ENCODE peak calls at places on chromosomes 7 and 10, in ten cellular contexts. One of them, this sample, is unnamed.

GRCh38 chr7:137036768-137037167 is 168.3 kb downstream of the CHRM2 start:
- DNase-seq in GM23338: peak
- DNase-seq in fibroblast of mammary gland: no peak
- DNase-seq in T-helper 1 cell: no peak
- DNase-seq in activated CD8-positive, alpha-beta T cell treated with anti-CD3 and anti-CD28 coated beads, Interleukin-2, amount 10 ng/mL, durations not matched to agents 7 days and 5 days: no peak
- DNase-seq in NCI-H774: no peak
- DNase-seq in heart right ventricle: no peak
- DNase-seq in amygdala: no peak
- DNase-seq in ELR: no peak
- DNase-seq in A549: no peak
- DNase-seq in this sample: no peak

GRCh38 chr7:129677796-129678195 is 66.3 kb downstream of the NRF1 start:
- DNase-seq in GM23338: no peak
- DNase-seq in fibroblast of mammary gland: no peak
- DNase-seq in T-helper 1 cell: no peak
- DNase-seq in activated CD8-positive, alpha-beta T cell treated with anti-CD3 and anti-CD28 coated beads, Interleukin-2, amount 10 ng/mL, durations not matched to agents 7 days and 5 days: no peak
- DNase-seq in NCI-H774: no peak
- DNase-seq in heart right ventricle: no peak
- DNase-seq in amygdala: no peak
- DNase-seq in ELR: no peak
- DNase-seq in A549: no peak
- DNase-seq in this sample: no peak

GRCh38 chr10:125766511-125766910 is 9.1 kb downstream of the MMP21 start:
- DNase-seq in GM23338: no peak
- DNase-seq in fibroblast of mammary gland: no peak
- DNase-seq in T-helper 1 cell: no peak
- DNase-seq in activated CD8-positive, alpha-beta T cell treated with anti-CD3 and anti-CD28 coated beads, Interleukin-2, amount 10 ng/mL, durations not matched to agents 7 days and 5 days: no peak
- DNase-seq in NCI-H774: no peak
- DNase-seq in heart right ventricle: no peak
- DNase-seq in amygdala: no peak
- DNase-seq in ELR: no peak
- DNase-seq in A549: no peak
- DNase-seq in this sample: no peak

GRCh38 chr10:67925449-67926005 is 41.1 kb downstream of the SIRT1 start:
- DNase-seq in GM23338: no peak
- DNase-seq in fibroblast of mammary gland: peak
- DNase-seq in T-helper 1 cell: no peak
- DNase-seq in activated CD8-positive, alpha-beta T cell treated with anti-CD3 and anti-CD28 coated beads, Interleukin-2, amount 10 ng/mL, durations not matched to agents 7 days and 5 days: no peak
- DNase-seq in NCI-H774: no peak
- DNase-seq in heart right ventricle: no peak
- DNase-seq in amygdala: no peak
- DNase-seq in ELR: peak
- DNase-seq in A549: no peak
- DNase-seq in this sample: peak

GRCh38 chr7:116210345-116211005 is at the start of gene TES:
- DNase-seq in GM23338: peak
- DNase-seq in fibroblast of mammary gland: no peak
- DNase-seq in T-helper 1 cell: peak
- DNase-seq in activated CD8-positive, alpha-beta T cell treated with anti-CD3 and anti-CD28 coated beads, Interleukin-2, amount 10 ng/mL, durations not matched to agents 7 days and 5 days: peak
- DNase-seq in NCI-H774: peak
- DNase-seq in heart right ventricle: peak
- DNase-seq in amygdala: no peak
- DNase-seq in ELR: peak
- DNase-seq in A549: peak
- DNase-seq in this sample: peak

GRCh38 chr10:125608474-125608873 is 74.5 kb downstream of the TEX36 start:
- DNase-seq in GM23338: no peak
- DNase-seq in fibroblast of mammary gland: no peak
- DNase-seq in T-helper 1 cell: no peak
- DNase-seq in activated CD8-positive, alpha-beta T cell treated with anti-CD3 and anti-CD28 coated beads, Interleukin-2, amount 10 ng/mL, durations not matched to agents 7 days and 5 days: no peak
- DNase-seq in NCI-H774: no peak
- DNase-seq in heart right ventricle: no peak
- DNase-seq in amygdala: no peak
- DNase-seq in ELR: no peak
- DNase-seq in A549: no peak
- DNase-seq in this sample: no peak

GRCh38 chr10:44628921-44629320 is 244.0 kb upstream of the CXCL12 start:
- DNase-seq in GM23338: peak
- DNase-seq in fibroblast of mammary gland: peak
- DNase-seq in T-helper 1 cell: no peak
- DNase-seq in activated CD8-positive, alpha-beta T cell treated with anti-CD3 and anti-CD28 coated beads, Interleukin-2, amount 10 ng/mL, durations not matched to agents 7 days and 5 days: no peak
- DNase-seq in NCI-H774: no peak
- DNase-seq in heart right ventricle: no peak
- DNase-seq in amygdala: no peak
- DNase-seq in ELR: peak
- DNase-seq in A549: peak
- DNase-seq in this sample: peak

GRCh38 chr7:25189197-25189596 is 39.1 kb downstream of the NPVF start:
- DNase-seq in GM23338: no peak
- DNase-seq in fibroblast of mammary gland: no peak
- DNase-seq in T-helper 1 cell: no peak
- DNase-seq in activated CD8-positive, alpha-beta T cell treated with anti-CD3 and anti-CD28 coated beads, Interleukin-2, amount 10 ng/mL, durations not matched to agents 7 days and 5 days: no peak
- DNase-seq in NCI-H774: no peak
- DNase-seq in heart right ventricle: no peak
- DNase-seq in amygdala: no peak
- DNase-seq in ELR: no peak
- DNase-seq in A549: no peak
- DNase-seq in this sample: no peak

GRCh38 chr10:79106251-79106650 is 37.5 kb downstream of the ZMIZ1 start:
- DNase-seq in GM23338: no peak
- DNase-seq in fibroblast of mammary gland: no peak
- DNase-seq in T-helper 1 cell: no peak
- DNase-seq in activated CD8-positive, alpha-beta T cell treated with anti-CD3 and anti-CD28 coated beads, Interleukin-2, amount 10 ng/mL, durations not matched to agents 7 days and 5 days: no peak
- DNase-seq in NCI-H774: no peak
- DNase-seq in heart right ventricle: no peak
- DNase-seq in amygdala: no peak
- DNase-seq in ELR: no peak
- DNase-seq in A549: no peak
- DNase-seq in this sample: no peak

GRCh38 chr10:125008689-125009579 is 67.0 kb downstream of the ZRANB1 start:
- DNase-seq in GM23338: peak
- DNase-seq in fibroblast of mammary gland: no peak
- DNase-seq in T-helper 1 cell: no peak
- DNase-seq in activated CD8-positive, alpha-beta T cell treated with anti-CD3 and anti-CD28 coated beads, Interleukin-2, amount 10 ng/mL, durations not matched to agents 7 days and 5 days: no peak
- DNase-seq in NCI-H774: no peak
- DNase-seq in heart right ventricle: no peak
- DNase-seq in amygdala: no peak
- DNase-seq in ELR: no peak
- DNase-seq in A549: no peak
- DNase-seq in this sample: no peak

GRCh38 chr10:3229815-3230214 is 57.2 kb upstream of the PITRM1 start:
- DNase-seq in GM23338: no peak
- DNase-seq in fibroblast of mammary gland: peak
- DNase-seq in T-helper 1 cell: no peak
- DNase-seq in activated CD8-positive, alpha-beta T cell treated with anti-CD3 and anti-CD28 coated beads, Interleukin-2, amount 10 ng/mL, durations not matched to agents 7 days and 5 days: no peak
- DNase-seq in NCI-H774: no peak
- DNase-seq in heart right ventricle: no peak
- DNase-seq in amygdala: no peak
- DNase-seq in ELR: peak
- DNase-seq in A549: no peak
- DNase-seq in this sample: peak

GRCh38 chr7:35691827-35692307 is 3.1 kb downstream of the HERPUD2 start:
- DNase-seq in GM23338: no peak
- DNase-seq in fibroblast of mammary gland: peak
- DNase-seq in T-helper 1 cell: peak
- DNase-seq in activated CD8-positive, alpha-beta T cell treated with anti-CD3 and anti-CD28 coated beads, Interleukin-2, amount 10 ng/mL, durations not matched to agents 7 days and 5 days: peak
- DNase-seq in NCI-H774: no peak
- DNase-seq in heart right ventricle: no peak
- DNase-seq in amygdala: no peak
- DNase-seq in ELR: no peak
- DNase-seq in A549: peak
- DNase-seq in this sample: no peak

GRCh38 chr10:127196227-127196954 is at the start of gene INSYN2A:
- DNase-seq in GM23338: peak
- DNase-seq in fibroblast of mammary gland: peak
- DNase-seq in T-helper 1 cell: no peak
- DNase-seq in activated CD8-positive, alpha-beta T cell treated with anti-CD3 and anti-CD28 coated beads, Interleukin-2, amount 10 ng/mL, durations not matched to agents 7 days and 5 days: no peak
- DNase-seq in NCI-H774: no peak
- DNase-seq in heart right ventricle: peak
- DNase-seq in amygdala: peak
- DNase-seq in ELR: peak
- DNase-seq in A549: peak
- DNase-seq in this sample: peak

GRCh38 chr10:23469596-23470237 is 30.8 kb downstream of the OTUD1 start:
- DNase-seq in GM23338: no peak
- DNase-seq in fibroblast of mammary gland: no peak
- DNase-seq in T-helper 1 cell: no peak
- DNase-seq in activated CD8-positive, alpha-beta T cell treated with anti-CD3 and anti-CD28 coated beads, Interleukin-2, amount 10 ng/mL, durations not matched to agents 7 days and 5 days: no peak
- DNase-seq in NCI-H774: no peak
- DNase-seq in heart right ventricle: no peak
- DNase-seq in amygdala: no peak
- DNase-seq in ELR: no peak
- DNase-seq in A549: no peak
- DNase-seq in this sample: no peak

GRCh38 chr10:97553575-97554100 is 18.9 kb upstream of the ANKRD2 start:
- DNase-seq in GM23338: peak
- DNase-seq in fibroblast of mammary gland: peak
- DNase-seq in T-helper 1 cell: peak
- DNase-seq in activated CD8-positive, alpha-beta T cell treated with anti-CD3 and anti-CD28 coated beads, Interleukin-2, amount 10 ng/mL, durations not matched to agents 7 days and 5 days: peak
- DNase-seq in NCI-H774: peak
- DNase-seq in heart right ventricle: peak
- DNase-seq in amygdala: peak
- DNase-seq in ELR: peak
- DNase-seq in A549: peak
- DNase-seq in this sample: peak

GRCh38 chr10:77867124-77867715 is 59.3 kb downstream of the DLG5 start:
- DNase-seq in GM23338: peak
- DNase-seq in fibroblast of mammary gland: no peak
- DNase-seq in T-helper 1 cell: no peak
- DNase-seq in activated CD8-positive, alpha-beta T cell treated with anti-CD3 and anti-CD28 coated beads, Interleukin-2, amount 10 ng/mL, durations not matched to agents 7 days and 5 days: no peak
- DNase-seq in NCI-H774: no peak
- DNase-seq in heart right ventricle: no peak
- DNase-seq in amygdala: no peak
- DNase-seq in ELR: peak
- DNase-seq in A549: no peak
- DNase-seq in this sample: no peak

GRCh38 chr10:75565286-75566251 is 134.1 kb downstream of the LRMDA start:
- DNase-seq in GM23338: no peak
- DNase-seq in fibroblast of mammary gland: no peak
- DNase-seq in T-helper 1 cell: no peak
- DNase-seq in activated CD8-positive, alpha-beta T cell treated with anti-CD3 and anti-CD28 coated beads, Interleukin-2, amount 10 ng/mL, durations not matched to agents 7 days and 5 days: no peak
- DNase-seq in NCI-H774: no peak
- DNase-seq in heart right ventricle: no peak
- DNase-seq in amygdala: no peak
- DNase-seq in ELR: no peak
- DNase-seq in A549: no peak
- DNase-seq in this sample: no peak

GRCh38 chr10:114697061-114697598 is 39.1 kb upstream of the ABLIM1 start:
- DNase-seq in GM23338: no peak
- DNase-seq in fibroblast of mammary gland: peak
- DNase-seq in T-helper 1 cell: no peak
- DNase-seq in activated CD8-positive, alpha-beta T cell treated with anti-CD3 and anti-CD28 coated beads, Interleukin-2, amount 10 ng/mL, durations not matched to agents 7 days and 5 days: no peak
- DNase-seq in NCI-H774: no peak
- DNase-seq in heart right ventricle: peak
- DNase-seq in amygdala: no peak
- DNase-seq in ELR: peak
- DNase-seq in A549: no peak
- DNase-seq in this sample: peak

GRCh38 chr7:142319970-142320369 is 62.1 kb upstream of the PRSS58 start:
- DNase-seq in GM23338: peak
- DNase-seq in fibroblast of mammary gland: peak
- DNase-seq in T-helper 1 cell: peak
- DNase-seq in activated CD8-positive, alpha-beta T cell treated with anti-CD3 and anti-CD28 coated beads, Interleukin-2, amount 10 ng/mL, durations not matched to agents 7 days and 5 days: peak
- DNase-seq in NCI-H774: no peak
- DNase-seq in heart right ventricle: no peak
- DNase-seq in amygdala: no peak
- DNase-seq in ELR: peak
- DNase-seq in A549: no peak
- DNase-seq in this sample: no peak

GRCh38 chr7:106074257-106074656 is 37.9 kb downstream of the SYPL1 start:
- DNase-seq in GM23338: no peak
- DNase-seq in fibroblast of mammary gland: no peak
- DNase-seq in T-helper 1 cell: no peak
- DNase-seq in activated CD8-positive, alpha-beta T cell treated with anti-CD3 and anti-CD28 coated beads, Interleukin-2, amount 10 ng/mL, durations not matched to agents 7 days and 5 days: no peak
- DNase-seq in NCI-H774: no peak
- DNase-seq in heart right ventricle: no peak
- DNase-seq in amygdala: no peak
- DNase-seq in ELR: no peak
- DNase-seq in A549: no peak
- DNase-seq in this sample: no peak

GRCh38 chr10:10869592-10869991 is 148.1 kb upstream of the CELF2 start:
- DNase-seq in GM23338: no peak
- DNase-seq in fibroblast of mammary gland: no peak
- DNase-seq in T-helper 1 cell: no peak
- DNase-seq in activated CD8-positive, alpha-beta T cell treated with anti-CD3 and anti-CD28 coated beads, Interleukin-2, amount 10 ng/mL, durations not matched to agents 7 days and 5 days: no peak
- DNase-seq in NCI-H774: no peak
- DNase-seq in heart right ventricle: no peak
- DNase-seq in amygdala: no peak
- DNase-seq in ELR: peak
- DNase-seq in A549: no peak
- DNase-seq in this sample: no peak

GRCh38 chr10:60728056-60728455 is 50.2 kb upstream of the CDK1 start:
- DNase-seq in GM23338: no peak
- DNase-seq in fibroblast of mammary gland: no peak
- DNase-seq in T-helper 1 cell: no peak
- DNase-seq in activated CD8-positive, alpha-beta T cell treated with anti-CD3 and anti-CD28 coated beads, Interleukin-2, amount 10 ng/mL, durations not matched to agents 7 days and 5 days: peak
- DNase-seq in NCI-H774: no peak
- DNase-seq in heart right ventricle: no peak
- DNase-seq in amygdala: no peak
- DNase-seq in ELR: no peak
- DNase-seq in A549: no peak
- DNase-seq in this sample: peak

GRCh38 chr7:150524018-150524417 is 9.3 kb downstream of the GIMAP7 start:
- DNase-seq in GM23338: peak
- DNase-seq in fibroblast of mammary gland: no peak
- DNase-seq in T-helper 1 cell: no peak
- DNase-seq in activated CD8-positive, alpha-beta T cell treated with anti-CD3 and anti-CD28 coated beads, Interleukin-2, amount 10 ng/mL, durations not matched to agents 7 days and 5 days: no peak
- DNase-seq in NCI-H774: no peak
- DNase-seq in heart right ventricle: no peak
- DNase-seq in amygdala: no peak
- DNase-seq in ELR: no peak
- DNase-seq in A549: no peak
- DNase-seq in this sample: no peak

GRCh38 chr10:100998991-100999741 is 442 bp upstream of the LZTS2 start:
- DNase-seq in GM23338: peak
- DNase-seq in fibroblast of mammary gland: peak
- DNase-seq in T-helper 1 cell: peak
- DNase-seq in activated CD8-positive, alpha-beta T cell treated with anti-CD3 and anti-CD28 coated beads, Interleukin-2, amount 10 ng/mL, durations not matched to agents 7 days and 5 days: peak
- DNase-seq in NCI-H774: peak
- DNase-seq in heart right ventricle: peak
- DNase-seq in amygdala: peak
- DNase-seq in ELR: peak
- DNase-seq in A549: peak
- DNase-seq in this sample: peak

GRCh38 chr7:107233174-107233573 is 64.4 kb downstream of the HBP1 start:
- DNase-seq in GM23338: peak
- DNase-seq in fibroblast of mammary gland: no peak
- DNase-seq in T-helper 1 cell: no peak
- DNase-seq in activated CD8-positive, alpha-beta T cell treated with anti-CD3 and anti-CD28 coated beads, Interleukin-2, amount 10 ng/mL, durations not matched to agents 7 days and 5 days: no peak
- DNase-seq in NCI-H774: no peak
- DNase-seq in heart right ventricle: no peak
- DNase-seq in amygdala: no peak
- DNase-seq in ELR: peak
- DNase-seq in A549: no peak
- DNase-seq in this sample: peak

GRCh38 chr7:108404509-108405435 is 51.5 kb downstream of the NRCAM start:
- DNase-seq in GM23338: no peak
- DNase-seq in fibroblast of mammary gland: no peak
- DNase-seq in T-helper 1 cell: no peak
- DNase-seq in activated CD8-positive, alpha-beta T cell treated with anti-CD3 and anti-CD28 coated beads, Interleukin-2, amount 10 ng/mL, durations not matched to agents 7 days and 5 days: no peak
- DNase-seq in NCI-H774: no peak
- DNase-seq in heart right ventricle: no peak
- DNase-seq in amygdala: no peak
- DNase-seq in ELR: no peak
- DNase-seq in A549: no peak
- DNase-seq in this sample: no peak

GRCh38 chr10:102675887-102676616 is 31.8 kb downstream of the TRIM8 start:
- DNase-seq in GM23338: no peak
- DNase-seq in fibroblast of mammary gland: peak
- DNase-seq in T-helper 1 cell: no peak
- DNase-seq in activated CD8-positive, alpha-beta T cell treated with anti-CD3 and anti-CD28 coated beads, Interleukin-2, amount 10 ng/mL, durations not matched to agents 7 days and 5 days: no peak
- DNase-seq in NCI-H774: no peak
- DNase-seq in heart right ventricle: peak
- DNase-seq in amygdala: peak
- DNase-seq in ELR: peak
- DNase-seq in A549: no peak
- DNase-seq in this sample: peak

GRCh38 chr7:143362126-143362961 is at the start of gene FAM131B:
- DNase-seq in GM23338: peak
- DNase-seq in fibroblast of mammary gland: no peak
- DNase-seq in T-helper 1 cell: peak
- DNase-seq in activated CD8-positive, alpha-beta T cell treated with anti-CD3 and anti-CD28 coated beads, Interleukin-2, amount 10 ng/mL, durations not matched to agents 7 days and 5 days: peak
- DNase-seq in NCI-H774: no peak
- DNase-seq in heart right ventricle: no peak
- DNase-seq in amygdala: peak
- DNase-seq in ELR: peak
- DNase-seq in A549: no peak
- DNase-seq in this sample: no peak